ENCODE peak calls at places on chromosomes 12 and 14, in six cellular contexts. M, H, N, D, C and V are unnamed samples.

GRCh38 chr12:26122681-26123481 is 2.0 kb downstream of the BHLHE41 start:
- DNase-seq in M (peak), H (no peak), N (peak), D (no peak), C (no peak), V (peak)

GRCh38 chr12:43317156-43317555 is 234.8 kb downstream of the ADAMTS20 start:
- DNase-seq in M (no peak), H (no peak), N (no peak), D (no peak), C (no peak), V (no peak)

GRCh38 chr14:79890527-79890926 is 320.8 kb downstream of the DIO2 start:
- DNase-seq in M (no peak), H (no peak), N (no peak), D (no peak), C (no peak), V (no peak)

GRCh38 chr14:58639842-58640484 is 2.2 kb downstream of the DACT1 start:
- DNase-seq in M (no peak), H (peak), N (no peak), D (peak), C (no peak), V (peak)

GRCh38 chr12:94956936-94957464 is 46.5 kb downstream of the NDUFA12 start:
- DNase-seq in M (no peak), H (no peak), N (no peak), D (no peak), C (no peak), V (no peak)

GRCh38 chr12:26195250-26195640 is at the start of gene SSPN:
- DNase-seq in M (no peak), H (no peak), N (peak), D (no peak), C (no peak), V (peak)

GRCh38 chr14:67426983-67427601 is 15.1 kb upstream of the PLEK2 start:
- DNase-seq in M (peak), H (peak), N (peak), D (no peak), C (no peak), V (peak)

GRCh38 chr12:124938066-124938465 is 23.6 kb upstream of the UBC start:
- DNase-seq in M (no peak), H (no peak), N (no peak), D (peak), C (no peak), V (no peak)

GRCh38 chr14:94946244-94946643 is 176.3 kb upstream of the GSC start:
- DNase-seq in M (no peak), H (no peak), N (no peak), D (no peak), C (no peak), V (no peak)

DNA sequence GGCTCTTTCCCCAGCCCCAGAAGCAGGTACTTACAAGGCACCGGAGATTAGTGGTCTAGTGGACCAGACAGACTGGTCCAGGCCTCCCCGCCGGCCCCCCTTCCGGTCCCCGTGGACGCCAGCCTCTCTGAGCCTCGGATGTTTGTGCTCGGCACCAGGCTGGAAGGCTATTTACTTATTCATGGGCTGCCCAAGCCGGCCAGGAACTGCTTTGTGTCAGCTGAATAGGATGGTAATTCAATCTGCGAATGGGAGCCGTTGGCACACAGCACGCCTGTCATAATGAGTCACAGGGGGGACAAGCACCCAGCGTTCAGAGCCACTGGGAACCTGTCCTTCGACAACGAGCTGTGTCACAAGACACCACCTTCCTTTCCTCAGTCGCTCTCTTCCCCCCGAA is 82.3 kb downstream of the RIMBP2 start:
- DNase-seq in M (no peak), H (no peak), N (peak), D (no peak), C (no peak), V (peak)
- TF ChIP-seq GABPA in M (no peak), H (no peak), N (no peak), D (no peak), C (no peak), V (no peak)

DNA sequence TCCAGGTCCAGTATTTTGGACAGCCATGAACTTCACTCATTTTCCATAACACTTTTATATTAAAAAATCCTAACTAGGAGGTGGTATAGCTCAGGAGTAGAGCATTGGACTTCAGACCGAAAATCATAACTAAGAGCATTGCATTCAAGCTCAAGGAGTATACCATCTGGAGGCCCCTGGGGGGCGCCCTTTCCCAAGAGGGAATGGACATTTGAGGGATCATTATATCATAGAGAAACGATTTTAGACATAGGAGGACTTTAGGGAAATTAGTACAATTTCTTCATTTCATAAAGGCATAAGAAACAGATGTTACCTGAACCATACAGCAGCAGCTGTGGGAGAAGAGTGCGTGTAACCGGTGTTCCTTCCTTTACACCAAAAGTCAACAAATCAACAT is 5.2 kb upstream of the ATG14 start:
- DNase-seq in M (peak), H (no peak), N (peak), D (no peak), C (no peak), V (no peak)
- TF ChIP-seq CTCF in M (peak), H (peak), N (peak), D (peak), C (peak), V (peak)

GRCh38 chr12:117501470-117501869 is 140.0 kb upstream of the NOS1 start:
- DNase-seq in M (no peak), H (peak), N (no peak), D (no peak), C (peak), V (no peak)
- TF ChIP-seq GABPA in M (no peak), H (no peak), N (no peak), D (no peak), C (no peak), V (no peak)

GRCh38 chr14:92510972-92511371 is 2.6 kb upstream of the RIN3 start:
- DNase-seq in M (no peak), H (peak), N (no peak), D (no peak), C (no peak), V (no peak)
- TF ChIP-seq CTCF in M (no peak), H (peak), N (peak), D (no peak), C (no peak), V (peak)

GRCh38 chr12:51217968-51218606 is at the start of gene POU6F1:
- DNase-seq in M (peak), H (peak), N (no peak), D (peak), C (peak), V (peak)

GRCh38 chr12:51218607-51219161 is 822 bp upstream of the POU6F1 start:
- DNase-seq in M (peak), H (peak), N (peak), D (no peak), C (no peak), V (no peak)

GRCh38 chr12:51216652-51217051 is 1.2 kb downstream of the POU6F1 start:
- DNase-seq in M (no peak), H (no peak), N (no peak), D (no peak), C (no peak), V (no peak)

GRCh38 chr12:51217133-51217967 is 512 bp downstream of the POU6F1 start:
- DNase-seq in M (peak), H (no peak), N (peak), D (no peak), C (no peak), V (peak)

GRCh38 chr12:51219345-51219744 is 1.5 kb upstream of the POU6F1 start:
- DNase-seq in M (no peak), H (peak), N (no peak), D (no peak), C (no peak), V (no peak)
- TF ChIP-seq GABPA in M (no peak), H (no peak), N (no peak), D (no peak), C (no peak), V (no peak)